ENCODE peak calls at places on chromosomes 6 and 20, in ten cellular contexts. M, A, P, O, E, L, J, W, T and G are unnamed samples. For H3K4me1, the result is how much of the 10 kb centered on the place peaks cover.

GRCh38 chr20:6562111-6562510 is 205.4 kb upstream of the BMP2 start:
- DNase-seq in P (peak), J (no peak), A (no peak), T (no peak), M (no peak), E (peak), O (no peak), L (no peak), W (no peak), G (peak)

GRCh38 chr6:77231438-77232305 is 231.6 kb downstream of the HTR1B start:
- DNase-seq in T (no peak), L (no peak), J (no peak), O (no peak), W (no peak), A (no peak), P (peak), M (no peak), E (no peak), G (no peak)

GRCh38 chr20:49447364-49447763 is 35.1 kb downstream of the KCNB1 start:
- DNase-seq in O (no peak), W (no peak), J (no peak), P (no peak), M (no peak), L (no peak), T (no peak), E (no peak), A (no peak), G (no peak)

GRCh38 chr6:107083047-107083768 is 32.1 kb downstream of the BEND3 start:
- DNase-seq in A (no peak), E (no peak), M (no peak), J (no peak), O (no peak), P (no peak), L (no peak), T (no peak), W (no peak), G (no peak)

GRCh38 chr20:47502271-47502730 is 614 bp downstream of the NCOA3 start:
- DNase-seq in E (no peak), J (no peak), O (peak), P (peak), T (no peak), L (no peak), M (no peak), A (peak), W (peak), G (peak)

GRCh38 chr6:5610640-5611039 is 349.3 kb downstream of the FARS2 start:
- DNase-seq in J (no peak), M (no peak), W (no peak), E (no peak), L (no peak), T (no peak), O (no peak), A (no peak), P (no peak), G (no peak)

GRCh38 chr6:110034637-110035096 is 56.6 kb downstream of the GPR6 start:
- DNase-seq in L (no peak), A (no peak), T (no peak), E (no peak), W (no peak), J (no peak), P (no peak), O (no peak), M (no peak), G (no peak)

GRCh38 chr6:329888-330691 is 37.8 kb downstream of the DUSP22 start:
- DNase-seq in T (no peak), A (no peak), M (no peak), W (no peak), E (peak), L (no peak), J (no peak), P (peak), O (no peak), G (no peak)

GRCh38 chr6:34027445-34027936 is 118.4 kb downstream of the GRM4 start:
- DNase-seq in O (peak), P (peak), W (peak), M (peak), L (no peak), A (peak), E (peak), T (peak), J (peak), G (peak)

GRCh38 chr20:57594092-57594911 is 25.9 kb downstream of the ZBP1 start:
- DNase-seq in P (peak), O (peak), M (peak), A (peak), T (peak), J (peak), W (peak), E (peak), L (no peak), G (peak)

GRCh38 chr20:51970858-51971257 is 168.5 kb upstream of the SALL4 start:
- DNase-seq in W (no peak), L (no peak), M (no peak), J (no peak), A (no peak), T (no peak), O (no peak), P (no peak), E (no peak), G (no peak)

GRCh38 chr6:26571592-26572296 is 25.0 kb upstream of the ABT1 start:
- DNase-seq in T (peak), M (peak), J (peak), L (no peak), W (peak), O (peak), E (peak), A (peak), P (peak), G (peak)

GRCh38 chr6:2935566-2936291 is 32.6 kb upstream of the SERPINB9 start:
- DNase-seq in W (no peak), J (no peak), P (no peak), M (no peak), O (peak), T (peak), A (no peak), L (no peak), E (no peak), G (no peak)

GRCh38 chr6:148854086-148854485 is 107.3 kb downstream of the UST start:
- DNase-seq in J (no peak), O (no peak), L (no peak), E (peak), W (no peak), T (no peak), A (no peak), P (no peak), M (no peak), G (no peak)

GRCh38 chr20:63007472-63007721 is 633 bp upstream of the BHLHE23 start:
- DNase-seq in T (no peak), J (no peak), P (no peak), A (no peak), M (no peak), O (no peak), L (no peak), E (no peak), W (no peak), G (no peak)

GRCh38 chr20:62907377-62908317 is 18.7 kb downstream of the DIDO1 start:
- DNase-seq in L (no peak), A (no peak), T (no peak), W (no peak), M (peak), O (no peak), E (no peak), J (no peak), P (peak), G (no peak)

GRCh38 chr6:108661430-108661829 is 100.7 kb downstream of the FOXO3 start:
- DNase-seq in M (no peak), W (no peak), T (no peak), E (peak), J (no peak), O (no peak), P (peak), L (no peak), A (no peak), G (no peak)

GRCh38 chr6:11085758-11086435 is 7.7 kb upstream of the SMIM13 start:
- DNase-seq in M (no peak), W (no peak), O (no peak), P (peak), L (no peak), T (no peak), J (no peak), A (no peak), E (peak), G (peak)

GRCh38 chr6:155399062-155399746 is 56.4 kb downstream of the NOX3 start:
- DNase-seq in E (no peak), A (no peak), T (no peak), P (no peak), L (no peak), W (no peak), J (no peak), M (no peak), O (no peak), G (no peak)

GRCh38 chr6:169371344-169372144 is 117.9 kb upstream of the THBS2 start:
- DNase-seq in W (no peak), O (no peak), M (no peak), T (no peak), E (peak), P (peak), A (no peak), L (no peak), J (no peak), G (peak)

GRCh38 chr6:155630085-155630484 is 174.4 kb upstream of the NOX3 start:
- DNase-seq in L (no peak), W (no peak), M (no peak), A (no peak), T (no peak), J (no peak), P (peak), E (peak), O (no peak), G (no peak)

GRCh38 chr20:41392871-41393704 is 26.5 kb upstream of the EMILIN3 start:
- DNase-seq in J (peak), M (no peak), E (peak), P (no peak), T (no peak), A (peak), O (peak), L (no peak), W (no peak), G (no peak)

GRCh38 chr6:149450679-149451360 is 34.0 kb downstream of the ZC3H12D start:
- DNase-seq in A (peak), E (no peak), L (no peak), T (no peak), M (peak), J (peak), O (no peak), P (no peak), W (peak), G (no peak)

GRCh38 chr6:163860194-163861081 is 445.9 kb downstream of the QKI start:
- DNase-seq in E (peak), L (no peak), W (no peak), A (no peak), M (no peak), J (no peak), O (no peak), T (no peak), P (peak), G (peak)

GRCh38 chr20:1467082-1467354 is 369 bp upstream of the NSFL1C start:
- DNase-seq in O (no peak), J (no peak), A (no peak), E (no peak), P (no peak), W (no peak), M (no peak), L (no peak), T (no peak), G (no peak)

GRCh38 chr6:8064638-8065518 is 689 bp upstream of the BLOC1S5 start:
- DNase-seq in M (no peak), A (no peak), W (no peak), O (no peak), E (no peak), L (no peak), J (no peak), P (no peak), T (no peak), G (no peak)

GRCh38 chr6:165571068-165571682 is 91.9 kb downstream of the PDE10A start:
- DNase-seq in M (no peak), L (no peak), E (peak), A (no peak), P (peak), O (no peak), T (no peak), J (no peak), W (no peak), G (no peak)

GRCh38 chr6:16476861-16477260 is 238.5 kb downstream of the GMPR start:
- DNase-seq in E (no peak), M (no peak), P (no peak), A (no peak), L (no peak), J (no peak), O (no peak), W (no peak), T (no peak), G (no peak)

GRCh38 chr20:25273541-25274358 is 25.9 kb downstream of the PYGB start:
- DNase-seq in A (peak), P (no peak), J (peak), T (no peak), L (no peak), M (no peak), E (no peak), O (peak), W (peak), G (no peak)

GRCh38 chr6:99002826-99003225 is 55.1 kb upstream of the FBXL4 start:
- DNase-seq in T (no peak), W (no peak), M (no peak), E (peak), L (no peak), A (no peak), J (no peak), O (no peak), P (no peak), G (no peak)

DNA sequence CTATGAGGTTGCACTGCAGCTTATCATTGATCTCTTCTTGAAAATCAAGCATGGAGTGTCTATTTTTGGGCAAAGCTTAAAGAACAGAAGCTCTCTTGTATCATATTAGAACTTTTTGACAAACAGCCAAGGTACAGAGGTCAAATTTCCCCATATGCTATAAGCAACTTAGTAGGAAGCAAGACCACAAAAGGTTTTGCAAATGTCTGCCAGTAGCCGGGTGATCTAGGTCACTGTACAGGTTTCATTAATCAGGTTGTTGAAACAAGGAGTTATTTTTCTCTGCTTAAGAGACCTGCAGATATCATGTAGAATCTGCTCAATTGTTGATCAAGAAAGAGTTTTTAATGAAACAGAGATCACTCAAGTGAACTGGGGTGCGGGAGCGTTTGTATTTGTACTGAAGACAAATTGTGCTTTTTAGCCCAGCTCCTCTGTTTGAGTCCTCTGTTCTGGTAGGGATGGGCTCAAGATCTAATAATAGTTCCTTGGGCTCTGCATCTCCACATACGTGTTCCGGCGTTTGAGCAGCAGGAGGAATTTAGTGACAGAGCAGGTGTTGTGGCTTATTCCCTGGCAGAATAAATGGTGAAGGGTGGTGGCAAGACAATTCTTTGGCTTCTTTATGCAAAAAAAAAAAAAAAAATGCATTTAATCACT is 4.3 kb downstream of the CITED2 start:
- DNase-seq in P (peak), A (no peak), M (no peak), J (no peak), E (peak), O (peak), W (peak), L (no peak), T (no peak), G (no peak)
- H3K4me3 ChIP-seq in P (no peak), A (peak), M (peak), J (peak), E (peak), O (no peak), W (no peak), L (peak), T (no peak), G (no peak)

GRCh38 chr20:22308934-22309333 is 275.4 kb downstream of the FOXA2 start:
- DNase-seq in W (no peak), J (no peak), E (no peak), O (no peak), M (no peak), A (no peak), L (no peak), P (no peak), T (no peak), G (no peak)
- H3K4me1 ChIP-seq in W (under half), J (under half), E (under half), O (under half), M (under half), A (under half), L (under half), P (under half), T (under half), G (under half)

GRCh38 chr6:44974511-44974910 is 353.6 kb upstream of the RUNX2 start:
- DNase-seq in A (no peak), P (no peak), E (no peak), L (no peak), O (no peak), M (no peak), T (no peak), J (no peak), W (no peak), G (no peak)
- H3K4me3 ChIP-seq in A (no peak), P (no peak), E (no peak), L (no peak), O (no peak), M (no peak), T (no peak), J (no peak), W (no peak), G (no peak)

DNA sequence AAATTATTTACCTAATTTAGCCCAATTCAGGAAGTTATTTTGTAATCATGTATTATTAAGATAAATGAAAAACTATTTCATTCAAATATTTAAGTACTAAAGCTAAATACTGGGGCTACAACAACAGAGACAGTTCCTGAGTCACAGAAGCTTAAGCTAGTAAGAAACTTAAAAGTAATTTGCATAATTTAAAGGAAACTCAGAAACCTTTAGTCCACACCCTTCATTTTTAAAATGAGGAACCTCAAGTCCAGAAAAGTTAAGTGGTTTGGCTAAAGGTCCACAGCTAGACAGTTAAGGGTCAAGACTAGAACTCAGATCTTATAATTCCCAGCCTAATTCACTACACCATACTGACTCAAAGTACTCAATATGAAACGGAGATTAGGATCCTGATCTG is 7.2 kb downstream of the LMBRD1 start:
- DNase-seq in E (no peak), P (no peak), T (no peak), A (no peak), L (no peak), W (no peak), J (no peak), O (no peak), M (no peak), G (no peak)
- H3K4me1 ChIP-seq in E (under half), P (under half), T (under half), A (under half), L (under half), W (under half), J (under half), O (under half), M (under half), G (under half)

GRCh38 chr6:30213999-30214982 is 1.1 kb upstream of the TRIM26 start:
- DNase-seq in E (peak), M (peak), T (peak), W (peak), A (peak), O (peak), L (peak), P (peak), J (peak), G (peak)

GRCh38 chr6:30212865-30213653 is at the start of gene TRIM26:
- DNase-seq in T (peak), W (peak), P (peak), A (peak), M (peak), J (peak), E (peak), L (peak), O (peak), G (peak)

GRCh38 chr6:30211306-30211705 is 1.9 kb downstream of the TRIM26 start:
- DNase-seq in T (no peak), M (no peak), A (no peak), W (no peak), P (no peak), L (no peak), J (no peak), E (no peak), O (no peak), G (no peak)

GRCh38 chr6:30213654-30213998 is 420 bp upstream of the TRIM26 start:
- DNase-seq in O (no peak), E (no peak), A (no peak), M (no peak), L (no peak), W (no peak), P (no peak), T (no peak), J (no peak), G (no peak)

DNA sequence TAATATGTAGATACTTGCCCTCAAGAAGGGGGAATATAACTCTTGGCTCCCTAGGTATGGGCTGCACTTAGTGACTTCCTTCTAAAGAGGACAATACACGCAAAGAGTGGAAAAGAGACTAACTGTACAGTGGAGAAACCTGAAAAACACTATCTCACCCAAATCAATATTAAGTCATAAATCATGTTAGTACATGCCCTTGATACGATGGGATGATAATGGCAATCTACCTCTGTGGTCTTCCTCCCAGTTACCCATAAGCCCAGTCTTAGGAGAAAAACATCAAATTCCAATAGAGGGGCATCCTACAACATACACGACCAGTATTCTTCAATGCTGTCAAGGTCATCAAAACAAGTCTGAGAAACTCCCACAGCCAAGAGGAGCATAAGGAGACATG is 1.3 kb downstream of the TRIM26 start:
- DNase-seq in O (no peak), P (no peak), T (no peak), E (no peak), L (no peak), M (no peak), W (no peak), A (no peak), J (no peak), G (no peak)
- H3K4me3 ChIP-seq in O (no peak), P (peak), T (peak), E (peak), L (peak), M (peak), W (peak), A (peak), J (peak), G (peak)

GRCh38 chr6:43231735-43232450 is 2.6 kb upstream of the DNPH1 start:
- DNase-seq in M (no peak), W (no peak), L (no peak), O (no peak), T (no peak), A (no peak), E (no peak), J (no peak), P (no peak), G (no peak)
- H3K4me1 ChIP-seq in M (under half), W (under half), L (under half), O (under half), T (under half), A (under half), E (under half), J (under half), P (under half), G (under half)

GRCh38 chr6:84035484-84035883 is 1.9 kb downstream of the MRAP2 start:
- DNase-seq in L (no peak), W (no peak), P (no peak), J (no peak), E (no peak), O (no peak), A (no peak), M (no peak), T (no peak), G (no peak)
- H3K4me3 ChIP-seq in L (no peak), W (no peak), P (no peak), J (no peak), E (no peak), O (no peak), A (no peak), M (no peak), T (no peak), G (no peak)

DNA sequence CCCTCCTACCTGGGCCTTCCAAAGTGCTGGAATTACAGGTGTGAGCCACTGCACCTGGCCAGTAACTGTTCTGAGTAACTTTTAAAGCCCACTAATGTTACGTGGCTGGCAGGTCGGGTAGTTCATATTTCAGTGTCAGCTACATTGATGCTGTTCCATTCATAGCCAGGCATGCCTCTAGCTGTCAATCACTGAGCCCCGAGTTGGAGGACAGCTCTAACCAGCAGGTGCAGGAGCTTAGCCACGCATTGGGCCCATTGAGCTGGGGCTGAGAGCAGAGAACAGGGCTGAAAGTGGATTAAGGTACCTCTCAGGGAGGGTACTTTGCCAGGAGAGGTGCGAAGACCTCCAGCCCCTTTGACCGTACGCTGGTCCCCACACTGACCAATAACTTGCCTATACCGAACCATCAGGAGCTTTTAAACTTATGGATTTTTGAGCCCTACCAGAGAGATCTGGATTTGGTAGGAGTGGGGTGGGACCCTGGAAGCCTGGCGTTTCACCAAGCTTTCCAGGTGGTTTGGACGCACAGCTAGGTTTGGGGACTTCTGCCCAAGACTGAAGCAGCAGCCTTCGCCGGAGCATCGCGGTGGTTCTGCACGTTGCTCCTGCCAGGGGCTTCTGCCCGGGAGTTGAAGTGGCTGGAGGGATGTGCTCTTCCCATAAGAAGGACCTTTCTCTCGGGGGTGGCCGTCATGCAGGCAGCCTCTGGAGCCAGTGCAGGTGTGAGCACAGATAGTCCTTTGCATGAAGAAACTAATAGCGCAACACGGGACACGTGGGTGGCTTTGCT is 82.6 kb downstream of the SERAC1 start:
- DNase-seq in O (no peak), L (no peak), W (no peak), J (no peak), M (no peak), E (no peak), T (no peak), P (no peak), A (no peak), G (no peak)
- H3K4me1 ChIP-seq in O (under half), L (under half), W (under half), J (under half), M (under half), E (under half), T (under half), P (under half), A (under half), G (under half)